ENCODE peak calls at places on chromosome 6, in nine cellular contexts. One of them, this sample, is unnamed.

GRCh38 chr6:147950623-147950987 is 392.0 kb upstream of the SASH1 start:
- DNase-seq in C1 segment of cervical spinal cord: no peak
- DNase-seq in non-pigmented ciliary epithelial cell: no peak
- DNase-seq in mucosa of gallbladder: peak; percentile 24
- DNase-seq in DMS153: no peak
- DNase-seq in neuronal stem cell: no peak
- DNase-seq in NCI-H510A treated with DMSO at 0.1 percent for 48 hours: no peak
- DNase-seq in A549: no peak
- DNase-seq in prostate gland: peak; percentile 4
- DNase-seq in this sample: no peak

GRCh38 chr6:7640607-7641577 is 50.9 kb downstream of the SNRNP48 start:
- DNase-seq in C1 segment of cervical spinal cord: no peak
- DNase-seq in non-pigmented ciliary epithelial cell: peak; percentile 79
- DNase-seq in mucosa of gallbladder: peak; percentile 21
- DNase-seq in DMS153: no peak
- DNase-seq in neuronal stem cell: no peak
- DNase-seq in NCI-H510A treated with DMSO at 0.1 percent for 48 hours: no peak
- DNase-seq in A549: peak; percentile 25
- DNase-seq in prostate gland: no peak
- DNase-seq in this sample: peak; percentile 76

GRCh38 chr6:28985396-28986164 is 19.5 kb downstream of the ZNF311 start:
- DNase-seq in C1 segment of cervical spinal cord: peak; percentile 64
- DNase-seq in non-pigmented ciliary epithelial cell: peak; percentile 98
- DNase-seq in mucosa of gallbladder: peak; percentile 91
- DNase-seq in DMS153: peak; percentile 95
- DNase-seq in neuronal stem cell: peak; percentile 91
- DNase-seq in NCI-H510A treated with DMSO at 0.1 percent for 48 hours: peak; percentile 84
- DNase-seq in A549: peak; percentile 84
- DNase-seq in prostate gland: peak; percentile 94
- DNase-seq in this sample: peak; percentile 93

GRCh38 chr6:44253307-44254101 is 3.8 kb downstream of the SLC35B2 start:
- DNase-seq in C1 segment of cervical spinal cord: no peak
- DNase-seq in non-pigmented ciliary epithelial cell: no peak
- DNase-seq in mucosa of gallbladder: no peak
- DNase-seq in DMS153: no peak
- DNase-seq in neuronal stem cell: no peak
- DNase-seq in NCI-H510A treated with DMSO at 0.1 percent for 48 hours: peak; percentile 54
- DNase-seq in A549: no peak
- DNase-seq in prostate gland: no peak
- DNase-seq in this sample: no peak

GRCh38 chr6:163490826-163491577 is 76.5 kb downstream of the QKI start:
- DNase-seq in C1 segment of cervical spinal cord: no peak
- DNase-seq in non-pigmented ciliary epithelial cell: no peak
- DNase-seq in mucosa of gallbladder: peak; percentile 75
- DNase-seq in DMS153: peak; percentile 60
- DNase-seq in neuronal stem cell: no peak
- DNase-seq in NCI-H510A treated with DMSO at 0.1 percent for 48 hours: peak; percentile 16
- DNase-seq in A549: peak; percentile 5
- DNase-seq in prostate gland: peak; percentile 93
- DNase-seq in this sample: no peak

GRCh38 chr6:96841241-96841824 is 4.1 kb upstream of the GPR63 start:
- DNase-seq in C1 segment of cervical spinal cord: no peak
- DNase-seq in non-pigmented ciliary epithelial cell: no peak
- DNase-seq in mucosa of gallbladder: no peak
- DNase-seq in DMS153: no peak
- DNase-seq in neuronal stem cell: no peak
- DNase-seq in NCI-H510A treated with DMSO at 0.1 percent for 48 hours: no peak
- DNase-seq in A549: no peak
- DNase-seq in prostate gland: no peak
- DNase-seq in this sample: no peak

GRCh38 chr6:136226674-136227377 is 23.3 kb downstream of the MTFR2 start:
- DNase-seq in C1 segment of cervical spinal cord: no peak
- DNase-seq in non-pigmented ciliary epithelial cell: no peak
- DNase-seq in mucosa of gallbladder: no peak
- DNase-seq in DMS153: no peak
- DNase-seq in neuronal stem cell: no peak
- DNase-seq in NCI-H510A treated with DMSO at 0.1 percent for 48 hours: no peak
- DNase-seq in A549: no peak
- DNase-seq in prostate gland: no peak
- DNase-seq in this sample: peak; percentile 53

GRCh38 chr6:34523441-34524206 is 32.5 kb downstream of the SPDEF start:
- DNase-seq in C1 segment of cervical spinal cord: no peak
- DNase-seq in non-pigmented ciliary epithelial cell: no peak
- DNase-seq in mucosa of gallbladder: no peak
- DNase-seq in DMS153: no peak
- DNase-seq in neuronal stem cell: no peak
- DNase-seq in NCI-H510A treated with DMSO at 0.1 percent for 48 hours: no peak
- DNase-seq in A549: no peak
- DNase-seq in prostate gland: no peak
- DNase-seq in this sample: no peak

GRCh38 chr6:42338573-42339218 is 113.0 kb downstream of the TRERF1 start:
- DNase-seq in C1 segment of cervical spinal cord: no peak
- DNase-seq in non-pigmented ciliary epithelial cell: peak; percentile 96
- DNase-seq in mucosa of gallbladder: no peak
- DNase-seq in DMS153: no peak
- DNase-seq in neuronal stem cell: no peak
- DNase-seq in NCI-H510A treated with DMSO at 0.1 percent for 48 hours: no peak
- DNase-seq in A549: peak; percentile 75
- DNase-seq in prostate gland: no peak
- DNase-seq in this sample: peak; percentile 87

GRCh38 chr6:106339334-106340029 is 13.9 kb upstream of the ATG5 start:
- DNase-seq in C1 segment of cervical spinal cord: peak; percentile 17
- DNase-seq in non-pigmented ciliary epithelial cell: peak; percentile 43
- DNase-seq in mucosa of gallbladder: peak; percentile 48
- DNase-seq in DMS153: peak; percentile 73
- DNase-seq in neuronal stem cell: peak; percentile 52
- DNase-seq in NCI-H510A treated with DMSO at 0.1 percent for 48 hours: peak; percentile 81
- DNase-seq in A549: peak; percentile 86
- DNase-seq in prostate gland: peak; percentile 57
- DNase-seq in this sample: peak; percentile 51

GRCh38 chr6:163667372-163668060 is 253.0 kb downstream of the QKI start:
- DNase-seq in C1 segment of cervical spinal cord: peak; percentile 44
- DNase-seq in non-pigmented ciliary epithelial cell: no peak
- DNase-seq in mucosa of gallbladder: peak; percentile 65
- DNase-seq in DMS153: no peak
- DNase-seq in neuronal stem cell: no peak
- DNase-seq in NCI-H510A treated with DMSO at 0.1 percent for 48 hours: no peak
- DNase-seq in A549: no peak
- DNase-seq in prostate gland: no peak
- DNase-seq in this sample: no peak

GRCh38 chr6:39193201-39193791 is 36.0 kb downstream of the KCNK5 start:
- DNase-seq in C1 segment of cervical spinal cord: peak; percentile 10
- DNase-seq in non-pigmented ciliary epithelial cell: no peak
- DNase-seq in mucosa of gallbladder: no peak
- DNase-seq in DMS153: no peak
- DNase-seq in neuronal stem cell: peak; percentile 36
- DNase-seq in NCI-H510A treated with DMSO at 0.1 percent for 48 hours: no peak
- DNase-seq in A549: no peak
- DNase-seq in prostate gland: no peak
- DNase-seq in this sample: no peak

GRCh38 chr6:123965894-123966293 is 162.2 kb downstream of the NKAIN2 start:
- DNase-seq in C1 segment of cervical spinal cord: no peak
- DNase-seq in non-pigmented ciliary epithelial cell: no peak
- DNase-seq in mucosa of gallbladder: peak; percentile 29
- DNase-seq in DMS153: no peak
- DNase-seq in neuronal stem cell: peak; percentile 51
- DNase-seq in NCI-H510A treated with DMSO at 0.1 percent for 48 hours: peak; percentile 15
- DNase-seq in A549: no peak
- DNase-seq in prostate gland: no peak
- DNase-seq in this sample: no peak

GRCh38 chr6:19896580-19897010 is 59.4 kb downstream of the ID4 start:
- DNase-seq in C1 segment of cervical spinal cord: no peak
- DNase-seq in non-pigmented ciliary epithelial cell: no peak
- DNase-seq in mucosa of gallbladder: no peak
- DNase-seq in DMS153: peak; percentile 22
- DNase-seq in neuronal stem cell: no peak
- DNase-seq in NCI-H510A treated with DMSO at 0.1 percent for 48 hours: no peak
- DNase-seq in A549: no peak
- DNase-seq in prostate gland: no peak
- DNase-seq in this sample: no peak

GRCh38 chr6:94401311-94401710 is 982.0 kb upstream of the EPHA7 start:
- DNase-seq in C1 segment of cervical spinal cord: no peak
- DNase-seq in non-pigmented ciliary epithelial cell: no peak
- DNase-seq in mucosa of gallbladder: no peak
- DNase-seq in DMS153: no peak
- DNase-seq in neuronal stem cell: no peak
- DNase-seq in NCI-H510A treated with DMSO at 0.1 percent for 48 hours: no peak
- DNase-seq in A549: no peak
- DNase-seq in prostate gland: no peak
- DNase-seq in this sample: no peak

GRCh38 chr6:115740907-115741306 is 319.8 kb downstream of the FRK start:
- DNase-seq in C1 segment of cervical spinal cord: no peak
- DNase-seq in non-pigmented ciliary epithelial cell: no peak
- DNase-seq in mucosa of gallbladder: no peak
- DNase-seq in DMS153: no peak
- DNase-seq in neuronal stem cell: no peak
- DNase-seq in NCI-H510A treated with DMSO at 0.1 percent for 48 hours: no peak
- DNase-seq in A549: no peak
- DNase-seq in prostate gland: no peak
- DNase-seq in this sample: no peak

GRCh38 chr6:13407709-13408695 is 79.4 kb downstream of the GFOD1 start:
- DNase-seq in C1 segment of cervical spinal cord: no peak
- DNase-seq in non-pigmented ciliary epithelial cell: peak; percentile 78
- DNase-seq in mucosa of gallbladder: peak; percentile 85
- DNase-seq in DMS153: no peak
- DNase-seq in neuronal stem cell: no peak
- DNase-seq in NCI-H510A treated with DMSO at 0.1 percent for 48 hours: no peak
- DNase-seq in A549: peak; percentile 58
- DNase-seq in prostate gland: no peak
- DNase-seq in this sample: peak; percentile 69

GRCh38 chr6:45075246-45075645 is 252.9 kb upstream of the RUNX2 start:
- DNase-seq in C1 segment of cervical spinal cord: no peak
- DNase-seq in non-pigmented ciliary epithelial cell: peak; percentile 93
- DNase-seq in mucosa of gallbladder: no peak
- DNase-seq in DMS153: no peak
- DNase-seq in neuronal stem cell: no peak
- DNase-seq in NCI-H510A treated with DMSO at 0.1 percent for 48 hours: no peak
- DNase-seq in A549: no peak
- DNase-seq in prostate gland: no peak
- DNase-seq in this sample: peak; percentile 80

GRCh38 chr6:34462561-34462971 is 3.3 kb upstream of the PACSIN1 start:
- DNase-seq in C1 segment of cervical spinal cord: no peak
- DNase-seq in non-pigmented ciliary epithelial cell: no peak
- DNase-seq in mucosa of gallbladder: peak; percentile 41
- DNase-seq in DMS153: peak; percentile 77
- DNase-seq in neuronal stem cell: no peak
- DNase-seq in NCI-H510A treated with DMSO at 0.1 percent for 48 hours: peak; percentile 96
- DNase-seq in A549: peak; percentile 55
- DNase-seq in prostate gland: peak; percentile 43
- DNase-seq in this sample: no peak

GRCh38 chr6:48474136-48474535 is 363.1 kb upstream of the PTCHD4 start:
- DNase-seq in C1 segment of cervical spinal cord: no peak
- DNase-seq in non-pigmented ciliary epithelial cell: no peak
- DNase-seq in mucosa of gallbladder: no peak
- DNase-seq in DMS153: no peak
- DNase-seq in neuronal stem cell: no peak
- DNase-seq in NCI-H510A treated with DMSO at 0.1 percent for 48 hours: no peak
- DNase-seq in A549: no peak
- DNase-seq in prostate gland: no peak
- DNase-seq in this sample: no peak

GRCh38 chr6:153484056-153484455 is 353.0 kb upstream of the RGS17 start:
- DNase-seq in C1 segment of cervical spinal cord: no peak
- DNase-seq in non-pigmented ciliary epithelial cell: no peak
- DNase-seq in mucosa of gallbladder: no peak
- DNase-seq in DMS153: no peak
- DNase-seq in neuronal stem cell: peak; percentile 1
- DNase-seq in NCI-H510A treated with DMSO at 0.1 percent for 48 hours: no peak
- DNase-seq in A549: no peak
- DNase-seq in prostate gland: no peak
- DNase-seq in this sample: no peak

GRCh38 chr6:80376411-80376810 is 269.9 kb downstream of the BCKDHB start:
- DNase-seq in C1 segment of cervical spinal cord: no peak
- DNase-seq in non-pigmented ciliary epithelial cell: peak; percentile 67
- DNase-seq in mucosa of gallbladder: no peak
- DNase-seq in DMS153: no peak
- DNase-seq in neuronal stem cell: no peak
- DNase-seq in NCI-H510A treated with DMSO at 0.1 percent for 48 hours: no peak
- DNase-seq in A549: no peak
- DNase-seq in prostate gland: no peak
- DNase-seq in this sample: no peak

GRCh38 chr6:34284563-34285545 is 36.0 kb upstream of the SMIM29 start:
- DNase-seq in C1 segment of cervical spinal cord: peak; percentile 22
- DNase-seq in non-pigmented ciliary epithelial cell: peak; percentile 41
- DNase-seq in mucosa of gallbladder: peak; percentile 43
- DNase-seq in DMS153: no peak
- DNase-seq in neuronal stem cell: no peak
- DNase-seq in NCI-H510A treated with DMSO at 0.1 percent for 48 hours: no peak
- DNase-seq in A549: no peak
- DNase-seq in prostate gland: no peak
- DNase-seq in this sample: no peak

GRCh38 chr6:22575190-22575589 is 5.8 kb downstream of the HDGFL1 start:
- DNase-seq in C1 segment of cervical spinal cord: no peak
- DNase-seq in non-pigmented ciliary epithelial cell: no peak
- DNase-seq in mucosa of gallbladder: no peak
- DNase-seq in DMS153: no peak
- DNase-seq in neuronal stem cell: no peak
- DNase-seq in NCI-H510A treated with DMSO at 0.1 percent for 48 hours: no peak
- DNase-seq in A549: no peak
- DNase-seq in prostate gland: no peak
- DNase-seq in this sample: no peak

GRCh38 chr6:17393335-17394191 is at the start of gene CAP2:
- DNase-seq in C1 segment of cervical spinal cord: peak; percentile 48
- DNase-seq in non-pigmented ciliary epithelial cell: no peak
- DNase-seq in mucosa of gallbladder: peak; percentile 51
- DNase-seq in DMS153: peak; percentile 1
- DNase-seq in neuronal stem cell: peak; percentile 75
- DNase-seq in NCI-H510A treated with DMSO at 0.1 percent for 48 hours: no peak
- DNase-seq in A549: peak; percentile 58
- DNase-seq in prostate gland: peak; percentile 42
- DNase-seq in this sample: no peak

GRCh38 chr6:33695451-33695855 is 16.0 kb downstream of the UQCC2 start:
- DNase-seq in C1 segment of cervical spinal cord: peak; percentile 11
- DNase-seq in non-pigmented ciliary epithelial cell: no peak
- DNase-seq in mucosa of gallbladder: no peak
- DNase-seq in DMS153: no peak
- DNase-seq in neuronal stem cell: no peak
- DNase-seq in NCI-H510A treated with DMSO at 0.1 percent for 48 hours: no peak
- DNase-seq in A549: no peak
- DNase-seq in prostate gland: no peak
- DNase-seq in this sample: no peak

GRCh38 chr6:170174771-170175643 is 115.9 kb downstream of the DLL1 start:
- DNase-seq in C1 segment of cervical spinal cord: no peak
- DNase-seq in non-pigmented ciliary epithelial cell: no peak
- DNase-seq in mucosa of gallbladder: peak; percentile 9
- DNase-seq in DMS153: no peak
- DNase-seq in neuronal stem cell: no peak
- DNase-seq in NCI-H510A treated with DMSO at 0.1 percent for 48 hours: no peak
- DNase-seq in A549: no peak
- DNase-seq in prostate gland: peak; percentile 5
- DNase-seq in this sample: no peak

GRCh38 chr6:113172531-113172966 is 684.6 kb upstream of the MARCKS start:
- DNase-seq in C1 segment of cervical spinal cord: peak; percentile 69
- DNase-seq in non-pigmented ciliary epithelial cell: no peak
- DNase-seq in mucosa of gallbladder: peak; percentile 27
- DNase-seq in DMS153: peak; percentile 84
- DNase-seq in neuronal stem cell: no peak
- DNase-seq in NCI-H510A treated with DMSO at 0.1 percent for 48 hours: no peak
- DNase-seq in A549: no peak
- DNase-seq in prostate gland: no peak
- DNase-seq in this sample: no peak

GRCh38 chr6:84455630-84456029 is 228.2 kb upstream of the CEP162 start:
- DNase-seq in C1 segment of cervical spinal cord: no peak
- DNase-seq in non-pigmented ciliary epithelial cell: no peak
- DNase-seq in mucosa of gallbladder: no peak
- DNase-seq in DMS153: no peak
- DNase-seq in neuronal stem cell: no peak
- DNase-seq in NCI-H510A treated with DMSO at 0.1 percent for 48 hours: no peak
- DNase-seq in A549: no peak
- DNase-seq in prostate gland: no peak
- DNase-seq in this sample: no peak

This sample was measured in kidney epithelial cell.